ENCODE peak calls at places on chromosomes 1 and 21, in seven cellular contexts. One of them, this sample, is unnamed.

GRCh38 chr1:119984771-119985170 is 84.7 kb downstream of the NOTCH2 start:
- DNase-seq in retina: no peak
- DNase-seq in left ventricle myocardium inferior: no peak
- DNase-seq in LoVo: no peak
- DNase-seq in ureter: no peak
- DNase-seq in stimulated activated CD8-positive, alpha-beta memory T cell treated with anti-CD3 and anti-CD28 coated beads, Interleukin-7, amount 100 ng/mL, for 24 hours: no peak
- DNase-seq in coronary artery: no peak
- DNase-seq in this sample: no peak

GRCh38 chr1:96978431-96978830 is 256.8 kb downstream of the PTBP2 start:
- DNase-seq in retina: peak
- DNase-seq in left ventricle myocardium inferior: no peak
- DNase-seq in LoVo: no peak
- DNase-seq in ureter: no peak
- DNase-seq in stimulated activated CD8-positive, alpha-beta memory T cell treated with anti-CD3 and anti-CD28 coated beads, Interleukin-7, amount 100 ng/mL, for 24 hours: no peak
- DNase-seq in coronary artery: no peak
- DNase-seq in this sample: no peak

GRCh38 chr1:39127513-39127912 is 77.0 kb upstream of the MACF1 start:
- DNase-seq in retina: no peak
- DNase-seq in left ventricle myocardium inferior: no peak
- DNase-seq in LoVo: no peak
- DNase-seq in ureter: no peak
- DNase-seq in stimulated activated CD8-positive, alpha-beta memory T cell treated with anti-CD3 and anti-CD28 coated beads, Interleukin-7, amount 100 ng/mL, for 24 hours: no peak
- DNase-seq in coronary artery: no peak
- DNase-seq in this sample: no peak

GRCh38 chr1:88892146-88892877 is 945 bp upstream of the GTF2B start:
- DNase-seq in retina: no peak
- DNase-seq in left ventricle myocardium inferior: no peak
- DNase-seq in LoVo: peak
- DNase-seq in ureter: no peak
- DNase-seq in stimulated activated CD8-positive, alpha-beta memory T cell treated with anti-CD3 and anti-CD28 coated beads, Interleukin-7, amount 100 ng/mL, for 24 hours: no peak
- DNase-seq in coronary artery: no peak
- DNase-seq in this sample: no peak

GRCh38 chr1:200670215-200671118 is 760 bp upstream of the DDX59 start:
- DNase-seq in retina: no peak
- DNase-seq in left ventricle myocardium inferior: no peak
- DNase-seq in LoVo: peak
- DNase-seq in ureter: peak
- DNase-seq in stimulated activated CD8-positive, alpha-beta memory T cell treated with anti-CD3 and anti-CD28 coated beads, Interleukin-7, amount 100 ng/mL, for 24 hours: no peak
- DNase-seq in coronary artery: no peak
- DNase-seq in this sample: no peak

GRCh38 chr1:14613915-14614314 is 15.4 kb downstream of the KAZN start:
- DNase-seq in retina: no peak
- DNase-seq in left ventricle myocardium inferior: no peak
- DNase-seq in LoVo: no peak
- DNase-seq in ureter: no peak
- DNase-seq in stimulated activated CD8-positive, alpha-beta memory T cell treated with anti-CD3 and anti-CD28 coated beads, Interleukin-7, amount 100 ng/mL, for 24 hours: no peak
- DNase-seq in coronary artery: no peak
- DNase-seq in this sample: no peak

GRCh38 chr21:42411197-42411869 is 7.6 kb downstream of the UBASH3A start:
- DNase-seq in retina: no peak
- DNase-seq in left ventricle myocardium inferior: no peak
- DNase-seq in LoVo: no peak
- DNase-seq in ureter: no peak
- DNase-seq in stimulated activated CD8-positive, alpha-beta memory T cell treated with anti-CD3 and anti-CD28 coated beads, Interleukin-7, amount 100 ng/mL, for 24 hours: no peak
- DNase-seq in coronary artery: no peak
- DNase-seq in this sample: no peak

GRCh38 chr1:82538876-82539275 is 738.1 kb downstream of the ADGRL2 start:
- DNase-seq in retina: no peak
- DNase-seq in left ventricle myocardium inferior: no peak
- DNase-seq in LoVo: no peak
- DNase-seq in ureter: no peak
- DNase-seq in stimulated activated CD8-positive, alpha-beta memory T cell treated with anti-CD3 and anti-CD28 coated beads, Interleukin-7, amount 100 ng/mL, for 24 hours: no peak
- DNase-seq in coronary artery: no peak
- DNase-seq in this sample: no peak

GRCh38 chr1:226634611-226635246 is 86.2 kb downstream of the STUM start:
- DNase-seq in retina: no peak
- DNase-seq in left ventricle myocardium inferior: no peak
- DNase-seq in LoVo: no peak
- DNase-seq in ureter: no peak
- DNase-seq in stimulated activated CD8-positive, alpha-beta memory T cell treated with anti-CD3 and anti-CD28 coated beads, Interleukin-7, amount 100 ng/mL, for 24 hours: no peak
- DNase-seq in coronary artery: peak
- DNase-seq in this sample: no peak

GRCh38 chr1:234505774-234506114 is 26.8 kb upstream of the TARBP1 start:
- DNase-seq in retina: no peak
- DNase-seq in left ventricle myocardium inferior: no peak
- DNase-seq in LoVo: no peak
- DNase-seq in ureter: no peak
- DNase-seq in stimulated activated CD8-positive, alpha-beta memory T cell treated with anti-CD3 and anti-CD28 coated beads, Interleukin-7, amount 100 ng/mL, for 24 hours: no peak
- DNase-seq in coronary artery: no peak
- DNase-seq in this sample: no peak

GRCh38 chr1:222784916-222785315 is 29.9 kb upstream of the DISP1 start:
- DNase-seq in retina: no peak
- DNase-seq in left ventricle myocardium inferior: no peak
- DNase-seq in LoVo: no peak
- DNase-seq in ureter: no peak
- DNase-seq in stimulated activated CD8-positive, alpha-beta memory T cell treated with anti-CD3 and anti-CD28 coated beads, Interleukin-7, amount 100 ng/mL, for 24 hours: no peak
- DNase-seq in coronary artery: no peak
- DNase-seq in this sample: no peak

GRCh38 chr1:37764888-37765441 is at the start of gene EPHA10:
- DNase-seq in retina: peak
- DNase-seq in left ventricle myocardium inferior: no peak
- DNase-seq in LoVo: no peak
- DNase-seq in ureter: no peak
- DNase-seq in stimulated activated CD8-positive, alpha-beta memory T cell treated with anti-CD3 and anti-CD28 coated beads, Interleukin-7, amount 100 ng/mL, for 24 hours: no peak
- DNase-seq in coronary artery: no peak
- DNase-seq in this sample: no peak

GRCh38 chr1:56456426-56457101 is 122.8 kb downstream of the PLPP3 start:
- DNase-seq in retina: no peak
- DNase-seq in left ventricle myocardium inferior: no peak
- DNase-seq in LoVo: peak
- DNase-seq in ureter: no peak
- DNase-seq in stimulated activated CD8-positive, alpha-beta memory T cell treated with anti-CD3 and anti-CD28 coated beads, Interleukin-7, amount 100 ng/mL, for 24 hours: no peak
- DNase-seq in coronary artery: no peak
- DNase-seq in this sample: no peak

GRCh38 chr1:8789314-8790214 is 27.9 kb downstream of the RERE start:
- DNase-seq in retina: no peak
- DNase-seq in left ventricle myocardium inferior: no peak
- DNase-seq in LoVo: no peak
- DNase-seq in ureter: no peak
- DNase-seq in stimulated activated CD8-positive, alpha-beta memory T cell treated with anti-CD3 and anti-CD28 coated beads, Interleukin-7, amount 100 ng/mL, for 24 hours: no peak
- DNase-seq in coronary artery: no peak
- DNase-seq in this sample: no peak

GRCh38 chr1:3590951-3591865 is 20.1 kb downstream of the MEGF6 start:
- DNase-seq in retina: no peak
- DNase-seq in left ventricle myocardium inferior: no peak
- DNase-seq in LoVo: no peak
- DNase-seq in ureter: no peak
- DNase-seq in stimulated activated CD8-positive, alpha-beta memory T cell treated with anti-CD3 and anti-CD28 coated beads, Interleukin-7, amount 100 ng/mL, for 24 hours: no peak
- DNase-seq in coronary artery: no peak
- DNase-seq in this sample: no peak

GRCh38 chr1:114345930-114346479 is 165.0 kb downstream of the TRIM33 start:
- DNase-seq in retina: peak
- DNase-seq in left ventricle myocardium inferior: peak
- DNase-seq in LoVo: no peak
- DNase-seq in ureter: no peak
- DNase-seq in stimulated activated CD8-positive, alpha-beta memory T cell treated with anti-CD3 and anti-CD28 coated beads, Interleukin-7, amount 100 ng/mL, for 24 hours: no peak
- DNase-seq in coronary artery: no peak
- DNase-seq in this sample: peak

GRCh38 chr1:244049969-244050834 is 881 bp upstream of the ZBTB18 start:
- DNase-seq in retina: no peak
- DNase-seq in left ventricle myocardium inferior: no peak
- DNase-seq in LoVo: no peak
- DNase-seq in ureter: no peak
- DNase-seq in stimulated activated CD8-positive, alpha-beta memory T cell treated with anti-CD3 and anti-CD28 coated beads, Interleukin-7, amount 100 ng/mL, for 24 hours: no peak
- DNase-seq in coronary artery: no peak
- DNase-seq in this sample: no peak

GRCh38 chr1:206803221-206803730 is 31.0 kb upstream of the IL10 start:
- DNase-seq in retina: no peak
- DNase-seq in left ventricle myocardium inferior: no peak
- DNase-seq in LoVo: no peak
- DNase-seq in ureter: no peak
- DNase-seq in stimulated activated CD8-positive, alpha-beta memory T cell treated with anti-CD3 and anti-CD28 coated beads, Interleukin-7, amount 100 ng/mL, for 24 hours: peak
- DNase-seq in coronary artery: no peak
- DNase-seq in this sample: peak

GRCh38 chr1:215523128-215523861 is 43.8 kb upstream of the KCTD3 start:
- DNase-seq in retina: no peak
- DNase-seq in left ventricle myocardium inferior: no peak
- DNase-seq in LoVo: no peak
- DNase-seq in ureter: no peak
- DNase-seq in stimulated activated CD8-positive, alpha-beta memory T cell treated with anti-CD3 and anti-CD28 coated beads, Interleukin-7, amount 100 ng/mL, for 24 hours: no peak
- DNase-seq in coronary artery: no peak
- DNase-seq in this sample: no peak

GRCh38 chr1:110555807-110556470 is 37.0 kb upstream of the KCNA10 start:
- DNase-seq in retina: peak
- DNase-seq in left ventricle myocardium inferior: peak
- DNase-seq in LoVo: no peak
- DNase-seq in ureter: peak
- DNase-seq in stimulated activated CD8-positive, alpha-beta memory T cell treated with anti-CD3 and anti-CD28 coated beads, Interleukin-7, amount 100 ng/mL, for 24 hours: no peak
- DNase-seq in coronary artery: peak
- DNase-seq in this sample: peak

GRCh38 chr1:3078421-3078820 is 9.4 kb downstream of the PRDM16 start:
- DNase-seq in retina: no peak
- DNase-seq in left ventricle myocardium inferior: no peak
- DNase-seq in LoVo: no peak
- DNase-seq in ureter: no peak
- DNase-seq in stimulated activated CD8-positive, alpha-beta memory T cell treated with anti-CD3 and anti-CD28 coated beads, Interleukin-7, amount 100 ng/mL, for 24 hours: no peak
- DNase-seq in coronary artery: no peak
- DNase-seq in this sample: no peak

GRCh38 chr1:41313661-41314131 is 47.5 kb upstream of the FOXO6 start:
- DNase-seq in retina: peak
- DNase-seq in left ventricle myocardium inferior: no peak
- DNase-seq in LoVo: no peak
- DNase-seq in ureter: no peak
- DNase-seq in stimulated activated CD8-positive, alpha-beta memory T cell treated with anti-CD3 and anti-CD28 coated beads, Interleukin-7, amount 100 ng/mL, for 24 hours: no peak
- DNase-seq in coronary artery: no peak
- DNase-seq in this sample: peak

GRCh38 chr1:155241069-155241679 is 14.1 kb downstream of the ENTREP3 start:
- DNase-seq in retina: peak
- DNase-seq in left ventricle myocardium inferior: peak
- DNase-seq in LoVo: peak
- DNase-seq in ureter: peak
- DNase-seq in stimulated activated CD8-positive, alpha-beta memory T cell treated with anti-CD3 and anti-CD28 coated beads, Interleukin-7, amount 100 ng/mL, for 24 hours: peak
- DNase-seq in coronary artery: peak
- DNase-seq in this sample: peak

GRCh38 chr1:168531605-168532345 is 12.0 kb downstream of the XCL2 start:
- DNase-seq in retina: no peak
- DNase-seq in left ventricle myocardium inferior: no peak
- DNase-seq in LoVo: no peak
- DNase-seq in ureter: no peak
- DNase-seq in stimulated activated CD8-positive, alpha-beta memory T cell treated with anti-CD3 and anti-CD28 coated beads, Interleukin-7, amount 100 ng/mL, for 24 hours: no peak
- DNase-seq in coronary artery: no peak
- DNase-seq in this sample: no peak

GRCh38 chr1:23097316-23097715 is 71.3 kb downstream of the LUZP1 start:
- DNase-seq in retina: no peak
- DNase-seq in left ventricle myocardium inferior: no peak
- DNase-seq in LoVo: no peak
- DNase-seq in ureter: no peak
- DNase-seq in stimulated activated CD8-positive, alpha-beta memory T cell treated with anti-CD3 and anti-CD28 coated beads, Interleukin-7, amount 100 ng/mL, for 24 hours: no peak
- DNase-seq in coronary artery: no peak
- DNase-seq in this sample: no peak

GRCh38 chr1:154583691-154584212 is 16.2 kb downstream of the CHRNB2 start:
- DNase-seq in retina: no peak
- DNase-seq in left ventricle myocardium inferior: no peak
- DNase-seq in LoVo: no peak
- DNase-seq in ureter: no peak
- DNase-seq in stimulated activated CD8-positive, alpha-beta memory T cell treated with anti-CD3 and anti-CD28 coated beads, Interleukin-7, amount 100 ng/mL, for 24 hours: no peak
- DNase-seq in coronary artery: no peak
- DNase-seq in this sample: no peak

GRCh38 chr1:174367892-174368291 is 79.9 kb upstream of the GPR52 start:
- DNase-seq in retina: no peak
- DNase-seq in left ventricle myocardium inferior: peak
- DNase-seq in LoVo: no peak
- DNase-seq in ureter: no peak
- DNase-seq in stimulated activated CD8-positive, alpha-beta memory T cell treated with anti-CD3 and anti-CD28 coated beads, Interleukin-7, amount 100 ng/mL, for 24 hours: no peak
- DNase-seq in coronary artery: no peak
- DNase-seq in this sample: no peak